ENCODE peak calls at places on chromosomes 12 and 14, in ten cellular contexts. K is AG09309; H is AG04449; C is kidney; E is uterus; F is CD8-positive, alpha-beta T cell; G is body of pancreas; N is astrocyte of the spinal cord; O is BJ; S is lower lobe of right lung. A is an unnamed sample.

GRCh38 chr12:57874166-57875108 is 27.9 kb upstream of the CTDSP2 start:
- DNase-seq in E (no peak), H (no peak), K (no peak), C (no peak), N (no peak), S (no peak), G (no peak), O (no peak), F (no peak), A (no peak)

GRCh38 chr12:68641138-68641537 is 30.4 kb downstream of the RAP1B start:
- DNase-seq in F (peak), N (no peak), G (no peak), E (no peak), K (no peak), O (no peak), H (no peak), C (no peak), S (no peak), A (no peak)

GRCh38 chr12:114669501-114670256 is 14.3 kb downstream of the TBX3 start:
- DNase-seq in K (no peak), S (no peak), G (no peak), H (no peak), N (peak), C (no peak), O (no peak), F (no peak), E (peak), A (no peak)

GRCh38 chr12:93773122-93773871 is 96.1 kb downstream of the CRADD start:
- DNase-seq in H (no peak), G (no peak), O (no peak), N (peak), F (peak), S (no peak), C (no peak), K (no peak), E (no peak), A (no peak)

GRCh38 chr14:77310041-77310440 is 10.6 kb downstream of the POMT2 start:
- DNase-seq in F (no peak), S (no peak), H (no peak), E (no peak), C (no peak), N (no peak), G (no peak), O (no peak), K (no peak), A (no peak)

GRCh38 chr14:89455412-89455811 is 38.4 kb upstream of the FOXN3 start:
- DNase-seq in K (no peak), F (no peak), S (no peak), G (peak), C (no peak), N (no peak), O (no peak), H (no peak), E (no peak), A (no peak)

GRCh38 chr12:111247083-111247783 is 121.7 kb downstream of the PHETA1 start:
- DNase-seq in O (no peak), E (no peak), K (no peak), N (no peak), G (no peak), C (no peak), F (no peak), H (no peak), S (no peak), A (no peak)

GRCh38 chr12:15772405-15773018 is 16.7 kb downstream of the EPS8 start:
- DNase-seq in K (no peak), G (no peak), S (no peak), O (no peak), C (no peak), F (no peak), E (no peak), H (no peak), N (no peak), A (no peak)

GRCh38 chr12:120581998-120582397 is 796 bp upstream of the POP5 start:
- DNase-seq in K (no peak), C (no peak), H (no peak), G (no peak), F (no peak), S (no peak), E (no peak), N (no peak), O (no peak), A (no peak)

GRCh38 chr12:26906704-26907103 is 31.1 kb downstream of the INTS13 start:
- DNase-seq in C (no peak), E (no peak), G (peak), O (no peak), K (no peak), N (no peak), H (no peak), S (no peak), F (no peak), A (no peak)

GRCh38 chr12:62400135-62400534 is 66.5 kb upstream of the MON2 start:
- DNase-seq in C (no peak), F (no peak), K (no peak), N (no peak), H (no peak), S (no peak), O (no peak), G (no peak), E (no peak), A (no peak)

GRCh38 chr14:70821916-70822705 is 12.8 kb upstream of the MAP3K9 start:
- DNase-seq in F (peak), O (no peak), C (peak), S (peak), N (peak), K (peak), G (peak), E (peak), H (no peak), A (no peak)

GRCh38 chr12:62758216-62758615 is 176.7 kb downstream of the PPM1H start:
- DNase-seq in E (no peak), G (no peak), O (no peak), F (no peak), S (no peak), C (no peak), N (peak), K (no peak), H (peak), A (peak)

GRCh38 chr14:90521121-90521929 is 124.5 kb downstream of the CALM1 start:
- DNase-seq in F (no peak), H (no peak), E (peak), O (no peak), N (peak), S (peak), G (peak), K (no peak), C (peak), A (no peak)

GRCh38 chr12:89610366-89610765 is 84.5 kb upstream of the POC1B start:
- DNase-seq in C (no peak), O (no peak), E (no peak), K (no peak), S (no peak), F (no peak), N (no peak), G (no peak), H (no peak), A (no peak)

GRCh38 chr12:3568695-3569094 is 77.7 kb downstream of the PRMT8 start:
- DNase-seq in C (no peak), E (no peak), F (no peak), H (no peak), O (no peak), N (no peak), K (no peak), G (no peak), S (no peak), A (no peak)

GRCh38 chr12:130973109-130973508 is 19.4 kb downstream of the ADGRD1 start:
- DNase-seq in H (no peak), K (no peak), S (no peak), E (peak), C (no peak), O (no peak), N (no peak), G (no peak), F (no peak), A (no peak)

GRCh38 chr14:88556581-88556980 is 1.8 kb upstream of the PTPN21 start:
- DNase-seq in C (no peak), F (no peak), H (no peak), S (no peak), N (no peak), O (no peak), G (no peak), K (no peak), E (no peak), A (no peak)

GRCh38 chr12:47777741-47778558 is 4.9 kb downstream of the SLC48A1 start:
- DNase-seq in F (no peak), H (no peak), S (peak), C (peak), K (no peak), O (no peak), E (no peak), G (no peak), N (no peak), A (no peak)

GRCh38 chr12:67161322-67161918 is 107.7 kb upstream of the CAND1 start:
- DNase-seq in H (no peak), K (peak), E (no peak), S (no peak), C (no peak), N (peak), G (peak), F (peak), O (peak), A (peak)

DNA sequence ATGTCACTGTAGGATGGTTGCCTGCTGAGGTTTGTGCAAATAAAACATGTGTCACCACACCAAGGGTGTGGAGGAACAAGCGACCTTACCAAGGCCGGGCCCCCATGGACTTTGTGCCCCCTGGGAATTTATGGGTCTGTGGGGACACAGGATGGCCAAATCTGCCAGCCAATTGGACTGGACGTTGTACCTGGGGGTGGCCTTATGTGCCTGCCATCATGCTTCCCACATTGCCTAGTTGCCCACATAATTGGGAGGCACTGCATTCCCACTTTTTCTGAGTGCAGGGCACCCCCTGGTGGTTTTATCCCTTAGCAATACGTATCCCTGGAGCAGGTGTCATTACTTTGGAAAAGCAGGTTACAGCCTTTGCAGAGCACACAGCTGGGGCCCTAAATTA is 92.6 kb upstream of the TMPO start:
- DNase-seq in N (no peak), F (no peak), G (no peak), E (no peak), S (no peak), K (no peak), O (no peak), C (no peak), H (no peak), A (no peak)
- TF ChIP-seq CTCF in N (peak), F (no peak), G (no peak), E (no peak), S (no peak), K (peak), O (peak), C (peak), H (peak), A (peak)

GRCh38 chr12:8991371-8992085 is 2.2 kb downstream of the KLRG1 start:
- DNase-seq in S (no peak), C (no peak), O (no peak), K (no peak), N (no peak), G (no peak), F (no peak), E (no peak), H (no peak), A (no peak)
- H3K4me3 ChIP-seq in S (no peak), C (no peak), O (no peak), K (no peak), N (no peak), G (no peak), F (no peak), E (no peak), H (no peak), A (no peak)

GRCh38 chr12:101490286-101490920 is 15.3 kb downstream of the SPIC start:
- DNase-seq in E (no peak), S (no peak), C (no peak), H (no peak), O (no peak), F (no peak), N (no peak), K (no peak), G (peak), A (peak)
- TF ChIP-seq CTCF in E (no peak), S (peak), C (peak), H (no peak), O (no peak), F (no peak), N (no peak), K (no peak), G (peak), A (peak)

DNA sequence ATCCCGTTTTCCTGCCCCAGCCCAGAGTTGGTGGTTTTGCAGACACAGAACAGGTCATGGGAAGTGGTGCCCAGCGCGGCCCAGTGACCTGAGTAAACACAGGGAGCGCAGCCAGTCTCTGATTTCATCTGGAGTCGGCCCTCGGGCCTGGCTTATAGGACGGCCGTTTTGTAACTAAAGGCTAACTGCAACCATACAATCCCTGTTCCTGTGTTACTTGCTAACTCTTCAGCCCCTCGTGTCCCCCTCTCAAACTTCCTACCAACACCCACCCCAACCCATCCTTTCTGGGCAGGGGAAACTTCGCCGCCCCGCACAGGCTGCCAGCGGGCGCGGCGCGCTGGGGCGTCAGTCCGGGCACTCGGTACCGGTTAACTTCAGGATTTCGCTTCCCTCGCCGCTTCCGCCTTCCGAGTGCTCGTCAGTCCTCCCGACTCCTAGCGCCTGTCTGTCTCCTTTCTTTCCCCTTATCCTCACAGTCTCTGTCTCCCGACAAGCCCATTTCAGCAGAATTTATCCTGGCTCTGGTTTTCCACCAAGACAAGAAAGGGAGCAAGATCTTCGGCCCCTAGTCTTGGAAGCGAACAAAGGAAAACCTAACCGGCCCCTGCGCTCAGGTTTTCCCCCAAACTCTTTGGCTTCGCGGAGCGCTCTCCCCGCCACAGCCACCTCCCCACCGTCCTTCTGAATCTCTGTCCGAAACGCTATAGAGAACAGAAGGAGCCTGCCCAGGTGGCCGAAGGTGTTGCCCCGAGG is 2.0 kb downstream of the SIX1 start:
- DNase-seq in K (no peak), E (no peak), H (no peak), N (peak), C (peak), S (peak), G (no peak), O (no peak), F (no peak), A (no peak)
- H3K4me3 ChIP-seq in K (peak), E (no peak), H (peak), N (peak), C (peak), S (peak), G (no peak), O (peak), F (peak), A (peak)